ENCODE peak calls at places on chromosomes 11 and 22, in ten cellular contexts. X is GM23248; O is mucosa of gallbladder; T is HFFc6; P is B cell; I is kidney; L is prostate gland; C is activated T-cell treated with anti-CD3 and anti-CD28 coated beads, Interleukin-2, amount 50 U/mL, for 24 hours; N is posterior cingulate gyrus; U is H9. S is an unnamed sample.

GRCh38 chr22:35839811-35840739 is 122.4 kb downstream of the APOL5 start:
- DNase-seq in X (peak), N (peak), U (peak), L (peak), T (peak), P (no peak), C (no peak), O (peak), I (peak), S (peak)

GRCh38 chr11:66800720-66801428 is 42.4 kb upstream of the RCE1 start:
- DNase-seq in N (no peak), O (no peak), P (peak), X (no peak), U (no peak), L (no peak), I (no peak), T (no peak), C (no peak), S (no peak)

GRCh38 chr22:20656516-20656901 is 117.4 kb upstream of the SERPIND1 start:
- DNase-seq in U (peak), T (no peak), I (no peak), O (no peak), X (no peak), P (no peak), C (no peak), N (no peak), L (no peak), S (no peak)

GRCh38 chr11:122516686-122517085 is 138.8 kb upstream of the UBASH3B start:
- DNase-seq in L (no peak), O (no peak), C (no peak), U (no peak), X (peak), T (no peak), I (no peak), P (no peak), N (no peak), S (no peak)

GRCh38 chr11:19772480-19772879 is 59.8 kb downstream of the NAV2 start:
- DNase-seq in U (peak), P (no peak), T (no peak), X (no peak), C (no peak), O (no peak), L (no peak), I (no peak), N (no peak), S (peak)

GRCh38 chr11:24391165-24391564 is 105.7 kb upstream of the LUZP2 start:
- DNase-seq in L (no peak), T (no peak), P (no peak), O (no peak), N (no peak), U (no peak), X (peak), I (no peak), C (no peak), S (no peak)

GRCh38 chr11:72683782-72684200 is 9.6 kb upstream of the PDE2A start:
- DNase-seq in X (peak), I (peak), C (peak), T (no peak), U (peak), O (peak), N (peak), L (peak), P (peak), S (peak)

GRCh38 chr11:84819128-84819527 is 808.0 kb downstream of the DLG2 start:
- DNase-seq in T (no peak), X (peak), U (no peak), P (no peak), C (no peak), O (no peak), I (no peak), N (no peak), L (no peak), S (no peak)

GRCh38 chr11:6986487-6986886 is 33.7 kb downstream of the ZNF214 start:
- DNase-seq in C (no peak), T (no peak), P (no peak), L (no peak), X (no peak), I (no peak), U (no peak), N (no peak), O (no peak), S (no peak)

GRCh38 chr11:71086687-71087258 is 165.6 kb downstream of the SHANK2 start:
- DNase-seq in P (no peak), N (peak), O (no peak), I (peak), T (no peak), C (no peak), X (peak), L (peak), U (peak), S (peak)

GRCh38 chr11:128807909-128808308 is 59.2 kb downstream of the KCNJ1 start:
- DNase-seq in N (no peak), X (no peak), P (no peak), L (no peak), T (no peak), I (no peak), C (no peak), U (no peak), O (no peak), S (no peak)

GRCh38 chr22:30080805-30081204 is 541 bp downstream of the HORMAD2 start:
- DNase-seq in T (no peak), N (no peak), I (no peak), O (no peak), C (no peak), P (no peak), L (no peak), X (no peak), U (peak), S (no peak)

GRCh38 chr11:97854877-97855276 is 1165.9 kb upstream of the CNTN5 start:
- DNase-seq in I (no peak), U (no peak), X (no peak), N (no peak), C (no peak), L (no peak), T (no peak), P (no peak), O (no peak), S (peak)

GRCh38 chr11:19311306-19312030 is 70.7 kb upstream of the E2F8 start:
- DNase-seq in C (peak), U (peak), N (peak), I (no peak), L (peak), O (peak), T (peak), X (peak), P (no peak), S (peak)